ENCODE peak calls at places on chromosomes 7 and 10, in eight cellular contexts. R, B, Z, U, Y, I, D and H are unnamed samples.

GRCh38 chr10:1737222-1738061 is at the start of gene ADARB2:
- DNase-seq in D (peak), B (peak), R (no peak), I (no peak), Y (peak), U (peak), Z (no peak), H (no peak)

GRCh38 chr10:22259280-22259679 is 41.5 kb upstream of the EBLN1 start:
- DNase-seq in I (no peak), U (no peak), D (no peak), B (no peak), Z (peak), Y (peak), R (no peak), H (no peak)

GRCh38 chr7:115840702-115841101 is 189.9 kb downstream of the TFEC start:
- DNase-seq in Y (no peak), U (no peak), I (no peak), Z (no peak), D (no peak), R (no peak), B (no peak), H (no peak)

GRCh38 chr10:18340496-18341051 is 200.3 kb downstream of the CACNB2 start:
- DNase-seq in Y (no peak), U (no peak), D (peak), Z (no peak), I (no peak), B (no peak), R (peak), H (no peak)

GRCh38 chr10:114703377-114704125 is 45.5 kb upstream of the ABLIM1 start:
- DNase-seq in Z (no peak), U (no peak), D (no peak), Y (no peak), R (peak), B (no peak), I (no peak), H (no peak)

GRCh38 chr10:127149613-127150081 is 46.7 kb downstream of the INSYN2A start:
- DNase-seq in U (no peak), R (peak), D (no peak), I (peak), Z (no peak), B (no peak), Y (no peak), H (no peak)

GRCh38 chr10:123521076-123521475 is 145.1 kb upstream of the GPR26 start:
- DNase-seq in R (no peak), B (no peak), U (no peak), Z (no peak), I (no peak), D (no peak), Y (no peak), H (no peak)

GRCh38 chr10:18659784-18660561 is 742 bp downstream of the ARL5B start:
- DNase-seq in Z (no peak), I (no peak), R (peak), B (no peak), U (no peak), Y (no peak), D (no peak), H (peak)

GRCh38 chr7:28020302-28020940 is 160.2 kb downstream of the JAZF1 start:
- DNase-seq in U (peak), R (peak), D (peak), I (peak), Y (peak), Z (peak), B (no peak), H (peak)

GRCh38 chr7:37311282-37311868 is 137.3 kb downstream of the ELMO1 start:
- DNase-seq in Z (peak), D (peak), Y (peak), U (no peak), R (peak), B (no peak), I (no peak), H (no peak)

GRCh38 chr10:77970869-77971803 is 44.6 kb upstream of the DLG5 start:
- DNase-seq in B (no peak), Y (no peak), D (peak), Z (no peak), R (peak), U (no peak), I (peak), H (peak)

GRCh38 chr10:15035385-15036301 is 8.1 kb upstream of the OLAH start:
- DNase-seq in I (peak), D (no peak), Y (peak), B (no peak), R (peak), Z (no peak), U (no peak), H (peak)

GRCh38 chr7:1845536-1846311 is 175.6 kb downstream of the ELFN1 start:
- DNase-seq in Z (no peak), B (peak), I (no peak), Y (no peak), D (peak), U (no peak), R (no peak), H (peak)

GRCh38 chr7:44655341-44655740 is 48.9 kb downstream of the OGDH start:
- DNase-seq in B (no peak), D (no peak), U (no peak), Y (no peak), R (no peak), Z (no peak), I (no peak), H (no peak)

GRCh38 chr7:19930851-19931250 is 157.4 kb upstream of the TMEM196 start:
- DNase-seq in U (no peak), B (no peak), R (no peak), Y (no peak), Z (no peak), I (no peak), D (no peak), H (no peak)

GRCh38 chr10:104242545-104242944 is 10.4 kb upstream of the CFAP43 start:
- DNase-seq in I (no peak), R (no peak), Z (no peak), Y (peak), B (no peak), U (no peak), D (no peak), H (no peak)

GRCh38 chr10:18608581-18608980 is 42.8 kb downstream of the NSUN6 start:
- DNase-seq in R (no peak), Z (no peak), D (no peak), U (no peak), I (no peak), Y (no peak), B (no peak), H (no peak)

GRCh38 chr10:86438091-86438749 is 71.6 kb upstream of the GRID1 start:
- DNase-seq in Z (no peak), R (no peak), Y (no peak), U (no peak), I (no peak), D (no peak), B (no peak), H (no peak)

GRCh38 chr10:34403512-34403911 is 411.6 kb downstream of the PARD3 start:
- DNase-seq in Z (no peak), R (peak), B (no peak), Y (no peak), U (no peak), I (no peak), D (no peak), H (no peak)

GRCh38 chr10:113808168-113808567 is 45.7 kb downstream of the DCLRE1A start:
- DNase-seq in U (no peak), B (no peak), Z (no peak), I (no peak), D (no peak), Y (no peak), R (no peak), H (no peak)

GRCh38 chr10:50605280-50606270 is 18.2 kb downstream of the SGMS1 start:
- DNase-seq in U (no peak), I (peak), B (no peak), D (peak), Y (no peak), R (peak), Z (no peak), H (peak)

GRCh38 chr7:87875151-87876039 is 765 bp downstream of the SLC25A40 start:
- DNase-seq in D (peak), B (peak), Z (no peak), U (no peak), I (no peak), Y (peak), R (peak), H (no peak)

GRCh38 chr7:37045786-37046185 is 321.5 kb upstream of the AOAH start:
- DNase-seq in U (no peak), I (no peak), R (no peak), D (no peak), Y (no peak), Z (no peak), B (no peak), H (no peak)

GRCh38 chr7:146115665-146116451 is 743 bp upstream of the CNTNAP2 start:
- DNase-seq in I (peak), Z (no peak), U (peak), R (peak), Y (peak), D (peak), B (peak), H (peak)

GRCh38 chr7:132276986-132277716 is 299.1 kb downstream of the PLXNA4 start:
- DNase-seq in Y (no peak), U (no peak), R (no peak), D (no peak), I (no peak), B (no peak), Z (no peak), H (no peak)

GRCh38 chr7:137331378-137331777 is 12.2 kb downstream of the PTN start:
- DNase-seq in Y (no peak), D (no peak), I (no peak), R (peak), Z (no peak), U (no peak), B (no peak), H (no peak)

GRCh38 chr10:88541116-88541626 is 41.9 kb downstream of the RNLS start:
- DNase-seq in D (no peak), R (peak), U (no peak), I (no peak), Z (no peak), Y (no peak), B (no peak), H (no peak)

GRCh38 chr10:52883996-52884871 is 111.7 kb upstream of the MBL2 start:
- DNase-seq in U (peak), B (no peak), Y (peak), I (peak), Z (no peak), D (no peak), R (peak), H (no peak)

GRCh38 chr7:38413784-38414183 is 140.3 kb upstream of the TARP start:
- DNase-seq in D (no peak), U (no peak), I (no peak), B (no peak), Z (no peak), Y (no peak), R (no peak), H (no peak)

GRCh38 chr10:130243015-130243414 is 106.8 kb downstream of the GLRX3 start:
- DNase-seq in R (no peak), Y (no peak), U (no peak), B (no peak), Z (no peak), I (no peak), D (no peak), H (no peak)

GRCh38 chr7:29063231-29063630 is 83.1 kb downstream of the CPVL start:
- DNase-seq in Y (no peak), U (no peak), R (no peak), D (no peak), I (no peak), B (no peak), Z (no peak), H (no peak)

GRCh38 chr10:111233439-111233838 is 156.6 kb downstream of the ADRA2A start:
- DNase-seq in B (no peak), U (peak), Z (no peak), R (no peak), I (no peak), D (no peak), Y (no peak), H (no peak)

GRCh38 chr10:14617850-14618249 is 156.8 kb downstream of the FAM107B start:
- DNase-seq in Y (no peak), U (no peak), B (no peak), D (no peak), I (no peak), Z (no peak), R (no peak), H (no peak)

GRCh38 chr7:93142127-93142526 is 6.1 kb downstream of the SAMD9L start:
- DNase-seq in U (no peak), B (no peak), Z (no peak), D (no peak), I (no peak), R (no peak), Y (no peak), H (no peak)

GRCh38 chr7:93906267-93906666 is at the start of gene GNGT1:
- DNase-seq in I (no peak), D (no peak), U (no peak), B (no peak), Z (no peak), Y (no peak), R (no peak), H (no peak)

GRCh38 chr7:39948375-39948774 is 1.7 kb upstream of the CDK13 start:
- DNase-seq in Z (no peak), U (no peak), B (no peak), R (no peak), Y (no peak), D (no peak), I (no peak), H (peak)

GRCh38 chr10:94133239-94133638 is 139.5 kb downstream of the PLCE1 start:
- DNase-seq in B (no peak), Y (peak), U (no peak), D (peak), R (no peak), Z (no peak), I (no peak), H (no peak)

GRCh38 chr10:72792288-72792687 is 100.3 kb downstream of the MCU start:
- DNase-seq in R (no peak), Z (no peak), I (no peak), D (no peak), B (no peak), U (no peak), Y (no peak), H (no peak)

GRCh38 chr7:130242198-130243014 is 24.3 kb upstream of the CPA2 start:
- DNase-seq in D (peak), B (no peak), U (no peak), Y (peak), I (peak), R (peak), Z (peak), H (no peak)

GRCh38 chr7:79612027-79612426 is 158.6 kb upstream of the MAGI2 start:
- DNase-seq in U (no peak), I (no peak), D (no peak), Z (no peak), B (no peak), R (no peak), Y (no peak), H (no peak)